ENCODE peak calls at places on chromosome 13, in six cellular contexts. W is breast epithelium, B is thyroid gland, C is GM12892, H is uterus, G is H54. I is an unnamed sample.

GRCh38 chr13:81770868-81771505 is 1430.1 kb upstream of the SPRY2 start:
- DNase-seq in W (no peak), B (no peak), C (no peak), H (no peak), G (no peak), I (no peak)

GRCh38 chr13:67769063-67769986 is 539.2 kb upstream of the PCDH9 start:
- DNase-seq in W (no peak), B (no peak), C (no peak), H (no peak), G (no peak), I (no peak)

GRCh38 chr13:101155920-101156319 is 260.4 kb downstream of the NALCN start:
- DNase-seq in W (no peak), B (no peak), C (no peak), H (no peak), G (no peak), I (no peak)

GRCh38 chr13:90443268-90443667 is 904.2 kb upstream of the MIR17HG start:
- DNase-seq in W (no peak), B (no peak), C (no peak), H (no peak), G (no peak), I (no peak)

GRCh38 chr13:87259479-87260083 is 411.6 kb upstream of the SLITRK5 start:
- DNase-seq in W (no peak), B (peak; percentile 50), C (no peak), H (no peak), G (peak; percentile 5), I (peak; percentile 28)

GRCh38 chr13:85771856-85772255 is 27.4 kb downstream of the SLITRK6 start:
- DNase-seq in W (no peak), B (no peak), C (no peak), H (no peak), G (no peak), I (no peak)

GRCh38 chr13:98143601-98144500 is 957 bp downstream of the FARP1 start:
- DNase-seq in W (no peak), B (peak; percentile 42), C (no peak), H (peak; percentile 40), G (peak; percentile 50), I (peak; percentile 64)

GRCh38 chr13:97116754-97117153 is 105.4 kb upstream of the MBNL2 start:
- DNase-seq in W (no peak), B (peak; percentile 43), C (no peak), H (peak; percentile 46), G (peak; percentile 55), I (no peak)

GRCh38 chr13:82480415-82480814 is 1401.9 kb downstream of the SLITRK1 start:
- DNase-seq in W (no peak), B (no peak), C (no peak), H (no peak), G (no peak), I (no peak)

GRCh38 chr13:90926459-90926858 is 421.0 kb upstream of the MIR17HG start:
- DNase-seq in W (no peak), B (no peak), C (no peak), H (no peak), G (no peak), I (no peak)

GRCh38 chr13:23915308-23915707 is 18.0 kb upstream of the C1QTNF9B start:
- DNase-seq in W (no peak), B (no peak), C (no peak), H (no peak), G (no peak), I (no peak)

GRCh38 chr13:106376411-106377112 is 158.9 kb downstream of the EFNB2 start:
- DNase-seq in W (no peak), B (no peak), C (no peak), H (peak; percentile 36), G (peak; percentile 79), I (peak; percentile 74)

GRCh38 chr13:91520952-91521351 is 122.5 kb downstream of the GPC5 start:
- DNase-seq in W (no peak), B (no peak), C (no peak), H (no peak), G (no peak), I (no peak)

GRCh38 chr13:109939105-109939504 is 152.7 kb upstream of the IRS2 start:
- DNase-seq in W (no peak), B (no peak), C (no peak), H (no peak), G (no peak), I (no peak)

GRCh38 chr13:85529216-85529590 is 270.0 kb downstream of the SLITRK6 start:
- DNase-seq in W (no peak), B (no peak), C (no peak), H (no peak), G (no peak), I (no peak)

GRCh38 chr13:46553886-46554855 is 1.2 kb downstream of the LRCH1 start:
- DNase-seq in W (peak; percentile 63), B (peak; percentile 70), C (peak; percentile 55), H (peak; percentile 67), G (peak; percentile 41), I (peak; percentile 81)
- TF ChIP-seq POLR2A in W (no peak), B (peak; percentile 51), C (peak; percentile 52), H (peak; percentile 24), G (no peak), I (no peak)

DNA sequence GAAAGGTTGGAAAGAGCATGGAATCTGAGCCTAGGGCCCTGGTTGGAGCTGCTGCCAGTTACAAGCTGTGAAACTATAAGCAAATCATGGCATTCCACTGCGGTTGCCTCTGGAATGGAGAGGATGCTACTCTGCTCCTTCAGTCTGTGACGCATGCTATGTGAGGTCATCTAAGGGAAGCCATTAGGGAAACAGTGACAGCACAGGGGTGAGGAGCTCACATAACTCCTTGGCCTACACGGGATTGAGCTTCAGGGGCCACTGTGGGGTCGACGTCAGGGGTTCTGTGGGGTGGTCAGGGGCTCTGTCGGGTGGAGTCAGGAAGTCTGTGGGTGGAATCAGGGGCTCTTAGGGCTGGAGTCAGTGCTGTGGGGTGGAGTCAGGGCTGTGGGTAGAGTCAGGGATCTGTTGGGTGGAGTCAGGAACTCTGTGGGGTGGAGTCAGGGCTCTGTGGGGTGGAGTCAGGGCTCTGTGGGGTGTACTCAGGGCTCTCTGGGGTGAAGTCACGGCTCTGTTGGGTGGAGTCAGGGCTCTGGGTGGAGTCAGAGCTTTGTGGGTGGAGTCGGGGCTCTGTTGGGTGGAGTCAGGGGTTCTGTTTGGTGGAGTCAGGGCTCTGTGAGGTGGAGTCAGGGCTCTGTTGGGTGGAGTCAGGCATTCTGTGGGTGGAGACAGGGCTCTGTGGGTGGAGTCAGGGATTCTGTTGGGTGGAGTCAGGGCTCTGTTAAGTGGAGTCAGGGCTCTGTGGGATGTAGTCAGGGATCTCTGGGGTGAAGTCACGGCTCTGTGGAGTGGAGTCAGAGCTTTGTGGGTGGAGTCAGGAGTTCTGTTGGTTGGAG is 35.8 kb upstream of the MEDAG start:
- DNase-seq in W (peak; percentile 78), B (peak; percentile 31), C (peak; percentile 40), H (peak; percentile 84), G (no peak), I (peak; percentile 65)
- TF ChIP-seq POLR2A in W (no peak), B (no peak), C (no peak), H (peak; percentile 7), G (peak; percentile 30), I (no peak)

GRCh38 chr13:42046448-42046847 is 2.0 kb upstream of the DGKH start:
- DNase-seq in W (no peak), B (no peak), C (no peak), H (no peak), G (no peak), I (no peak)

GRCh38 chr13:42048323-42048624 is 174 bp upstream of the DGKH start:
- DNase-seq in W (no peak), B (no peak), C (peak; percentile 32), H (no peak), G (no peak), I (no peak)

GRCh38 chr13:42047561-42048322 is 706 bp upstream of the DGKH start:
- DNase-seq in W (peak; percentile 22), B (peak; percentile 54), C (peak; percentile 44), H (peak; percentile 44), G (peak; percentile 37), I (peak; percentile 54)

GRCh38 chr13:42049454-42049780 is 969 bp downstream of the DGKH start:
- DNase-seq in W (no peak), B (no peak), C (no peak), H (no peak), G (no peak), I (no peak)

DNA sequence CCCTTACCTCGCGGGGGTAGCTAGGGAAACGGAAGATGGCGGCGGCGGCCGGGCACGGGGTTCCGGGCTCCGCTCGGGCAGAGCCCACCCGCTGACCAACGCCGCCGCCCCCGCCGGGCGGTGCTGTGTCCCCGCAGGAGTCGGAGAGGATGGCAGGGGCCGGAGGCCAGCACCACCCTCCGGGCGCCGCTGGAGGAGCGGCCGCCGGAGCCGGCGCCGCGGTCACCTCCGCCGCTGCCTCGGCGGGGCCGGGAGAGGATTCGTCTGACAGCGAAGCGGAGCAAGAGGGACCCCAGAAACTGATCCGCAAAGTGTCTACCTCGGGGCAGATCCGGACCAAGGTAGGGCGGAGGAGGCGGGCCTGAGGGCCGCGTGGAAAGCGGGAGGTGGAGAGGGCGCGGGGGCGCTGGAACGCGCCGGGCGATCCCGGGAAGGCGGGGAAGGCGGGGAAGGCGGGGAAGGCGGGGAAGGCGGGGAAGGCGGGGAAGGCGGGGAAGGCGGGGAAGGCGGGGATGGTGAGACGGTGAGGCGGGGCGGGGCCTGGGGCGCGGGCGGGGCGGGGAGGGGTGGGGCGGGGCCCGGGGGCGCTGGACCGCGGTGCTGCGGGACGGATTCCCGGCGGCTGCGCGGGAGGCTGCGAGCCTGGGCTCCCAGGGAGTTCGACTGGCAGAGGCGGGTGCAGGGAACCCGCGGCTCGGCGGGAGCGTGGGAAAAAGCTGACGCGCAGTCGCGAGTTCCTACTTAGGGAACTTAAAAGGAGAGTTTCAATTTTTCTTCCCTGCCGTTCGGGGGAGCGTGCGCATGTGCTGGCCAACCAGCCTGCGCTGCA is at the start of gene DGKH:
- DNase-seq in W (peak; percentile 47), B (peak; percentile 83), C (peak; percentile 75), H (peak; percentile 85), G (peak; percentile 63), I (peak; percentile 85)
- TF ChIP-seq POLR2A in W (peak; percentile 22), B (peak; percentile 40), C (peak; percentile 21), H (peak; percentile 23), G (peak; percentile 39), I (no peak)

GRCh38 chr13:114281351-114282142 is at the start of gene UPF3A:
- DNase-seq in W (peak; percentile 85), B (peak; percentile 89), C (peak; percentile 73), H (peak; percentile 92), G (peak; percentile 89), I (peak; percentile 93)

GRCh38 chr13:114279770-114280169 is 1.6 kb upstream of the UPF3A start:
- DNase-seq in W (no peak), B (no peak), C (no peak), H (no peak), G (no peak), I (no peak)

GRCh38 chr13:114284680-114285079 is 3.3 kb downstream of the UPF3A start:
- DNase-seq in W (no peak), B (no peak), C (no peak), H (no peak), G (no peak), I (no peak)

GRCh38 chr13:114283581-114283980 is 2.2 kb downstream of the UPF3A start:
- DNase-seq in W (no peak), B (no peak), C (no peak), H (no peak), G (no peak), I (no peak)

DNA sequence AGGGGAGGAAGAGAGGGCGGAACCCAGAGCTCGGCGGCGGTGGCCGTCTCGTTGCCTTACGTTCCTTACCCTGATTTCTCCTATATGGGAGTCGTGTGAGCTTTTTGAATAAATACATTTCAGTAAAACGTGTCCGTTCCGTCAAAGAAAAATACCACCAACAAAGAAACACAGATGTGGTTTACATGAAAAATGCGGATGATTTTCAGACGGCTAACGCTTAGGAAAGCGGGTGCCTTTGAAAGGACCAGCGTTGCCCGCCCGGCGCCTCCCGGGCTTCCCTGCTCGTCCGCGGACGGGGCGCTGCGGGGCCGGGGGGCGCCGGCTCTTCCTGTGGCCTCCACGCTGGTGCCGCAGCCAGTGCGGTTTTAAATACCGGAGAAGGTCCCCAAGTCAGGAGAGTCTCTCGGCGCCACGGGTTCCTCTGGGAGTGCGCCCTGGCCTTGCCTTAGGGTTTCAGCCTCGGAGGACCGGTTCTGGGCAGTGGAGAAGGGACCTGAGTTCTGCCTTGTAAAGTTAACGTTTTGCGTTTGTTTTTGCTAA is 813 bp downstream of the UPF3A start:
- DNase-seq in W (no peak), B (peak; percentile 42), C (peak; percentile 43), H (no peak), G (peak; percentile 71), I (peak; percentile 47)
- TF ChIP-seq POLR2A in W (no peak), B (no peak), C (no peak), H (no peak), G (no peak), I (no peak)

I was measured in testis.